ENCODE peak calls at places on chromosomes 12 and 14, in five cellular contexts. D is HepG2, K is GM12878, N is HEK293T, C is H1. J is an unnamed sample.

GRCh38 chr14:99603471-99603933 is 505 bp downstream of the CCDC85C start:
- DNase-seq in D (no peak), K (no peak), N (peak), C (no peak), J (no peak)

GRCh38 chr12:39062266-39062996 is 157.0 kb upstream of the CPNE8 start:
- DNase-seq in D (no peak), K (no peak), N (no peak), C (no peak), J (peak)

GRCh38 chr14:85594217-85594616 is 64.3 kb downstream of the FLRT2 start:
- DNase-seq in D (no peak), K (no peak), N (no peak), C (no peak), J (no peak)

GRCh38 chr14:105980224-105980623 is 453.8 kb downstream of the TMEM121 start:
- DNase-seq in D (no peak), K (no peak), N (no peak), C (no peak), J (no peak)

GRCh38 chr12:104280703-104281458 is 22.7 kb upstream of the EID3 start:
- DNase-seq in D (peak), K (no peak), N (no peak), C (no peak), J (no peak)

GRCh38 chr14:72516936-72517408 is 376.9 kb downstream of the DPF3 start:
- DNase-seq in D (peak), K (peak), N (peak), C (peak), J (peak)

GRCh38 chr12:107760207-107760816 is 625 bp downstream of the PRDM4 start:
- DNase-seq in D (peak), K (no peak), N (peak), C (no peak), J (no peak)

GRCh38 chr12:82994117-82994516 is 307.4 kb downstream of the TMTC2 start:
- DNase-seq in D (no peak), K (no peak), N (no peak), C (no peak), J (no peak)

GRCh38 chr14:95326987-95327386 is 7.3 kb upstream of the CLMN start:
- DNase-seq in D (no peak), K (no peak), N (no peak), C (no peak), J (no peak)

GRCh38 chr12:72433298-72433697 is 161.1 kb downstream of the TRHDE start:
- DNase-seq in D (no peak), K (no peak), N (no peak), C (no peak), J (no peak)

GRCh38 chr12:108638141-108638823 is 4.6 kb upstream of the SELPLG start:
- DNase-seq in D (no peak), K (no peak), N (no peak), C (peak), J (peak)

GRCh38 chr14:93014038-93015023 is 91.4 kb downstream of the CHGA start:
- DNase-seq in D (no peak), K (no peak), N (no peak), C (no peak), J (no peak)

GRCh38 chr12:82314406-82314892 is 43.7 kb downstream of the CCDC59 start:
- DNase-seq in D (peak), K (no peak), N (no peak), C (peak), J (no peak)

GRCh38 chr14:102015045-102015685 is 50.8 kb downstream of the DYNC1H1 start:
- DNase-seq in D (no peak), K (no peak), N (no peak), C (no peak), J (no peak)

GRCh38 chr12:69023840-69024239 is 90.9 kb upstream of the CPM start:
- DNase-seq in D (no peak), K (no peak), N (no peak), C (no peak), J (no peak)

GRCh38 chr14:60805881-60806569 is 71.5 kb downstream of the MNAT1 start:
- DNase-seq in D (no peak), K (no peak), N (no peak), C (no peak), J (no peak)

GRCh38 chr12:92771011-92771410 is 68.2 kb downstream of the PLEKHG7 start:
- DNase-seq in D (no peak), K (no peak), N (no peak), C (no peak), J (no peak)

GRCh38 chr14:54814076-54814475 is 88.5 kb downstream of the GCH1 start:
- DNase-seq in D (no peak), K (no peak), N (no peak), C (no peak), J (no peak)

GRCh38 chr14:102824832-102825231 is 47.6 kb downstream of the TRAF3 start:
- DNase-seq in D (no peak), K (no peak), N (no peak), C (no peak), J (no peak)

DNA sequence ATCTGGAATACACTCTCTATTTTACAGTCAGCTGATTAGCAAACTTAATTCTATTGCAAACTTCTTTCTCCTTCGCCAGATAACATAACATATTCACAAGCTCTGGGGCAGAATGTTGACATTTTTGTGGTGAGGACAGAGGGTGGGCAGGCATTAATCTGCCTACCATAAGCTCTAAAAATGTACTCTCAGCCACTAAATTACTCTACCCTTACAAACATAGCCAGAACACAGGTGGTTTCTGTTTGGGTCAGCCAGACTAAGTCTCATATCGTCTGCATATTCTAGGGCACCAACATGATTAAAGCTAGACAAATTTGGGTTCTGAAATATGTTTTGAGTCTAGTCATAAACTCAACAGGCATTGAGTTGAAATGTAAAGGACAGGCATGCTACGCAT is 90.1 kb downstream of the SLC6A15 start:
- DNase-seq in D (no peak), K (no peak), N (no peak), C (no peak), J (no peak)
- TF ChIP-seq SUZ12 in D (no peak), K (no peak), N (no peak), C (no peak), J (no peak)

DNA sequence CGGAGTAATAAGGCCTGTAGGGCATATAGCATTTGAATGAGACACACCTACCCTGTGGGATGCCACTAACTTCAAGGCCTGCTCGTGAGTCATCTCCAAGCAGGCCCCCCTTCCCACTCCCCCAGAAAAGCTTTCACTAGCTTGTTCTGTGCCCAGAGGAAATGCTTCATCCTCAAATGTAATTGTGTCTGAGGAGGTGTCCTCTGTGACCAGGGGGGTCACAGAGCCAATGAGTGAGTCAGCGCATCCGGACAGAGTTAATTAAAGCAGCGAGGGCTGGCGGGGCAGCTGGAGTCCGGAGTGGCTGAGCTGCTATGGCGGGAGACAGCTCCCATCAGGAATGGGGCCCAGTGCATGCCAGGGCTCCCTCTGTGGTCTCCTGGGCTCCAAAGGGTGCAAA is 27.0 kb upstream of the ESRRB start:
- DNase-seq in D (no peak), K (no peak), N (no peak), C (peak), J (peak)
- TF ChIP-seq SUZ12 in D (no peak), K (no peak), N (no peak), C (no peak), J (no peak)

GRCh38 chr12:19093218-19093617 is 36.3 kb upstream of the PLEKHA5 start:
- DNase-seq in D (no peak), K (no peak), N (no peak), C (no peak), J (no peak)
- TF ChIP-seq SUZ12 in D (no peak), K (no peak), N (no peak), C (no peak), J (no peak)

GRCh38 chr14:91282954-91283645 is 38.6 kb upstream of the GPR68 start:
- DNase-seq in D (no peak), K (no peak), N (no peak), C (no peak), J (no peak)
- TF ChIP-seq SUZ12 in D (no peak), K (no peak), N (no peak), C (no peak), J (no peak)

DNA sequence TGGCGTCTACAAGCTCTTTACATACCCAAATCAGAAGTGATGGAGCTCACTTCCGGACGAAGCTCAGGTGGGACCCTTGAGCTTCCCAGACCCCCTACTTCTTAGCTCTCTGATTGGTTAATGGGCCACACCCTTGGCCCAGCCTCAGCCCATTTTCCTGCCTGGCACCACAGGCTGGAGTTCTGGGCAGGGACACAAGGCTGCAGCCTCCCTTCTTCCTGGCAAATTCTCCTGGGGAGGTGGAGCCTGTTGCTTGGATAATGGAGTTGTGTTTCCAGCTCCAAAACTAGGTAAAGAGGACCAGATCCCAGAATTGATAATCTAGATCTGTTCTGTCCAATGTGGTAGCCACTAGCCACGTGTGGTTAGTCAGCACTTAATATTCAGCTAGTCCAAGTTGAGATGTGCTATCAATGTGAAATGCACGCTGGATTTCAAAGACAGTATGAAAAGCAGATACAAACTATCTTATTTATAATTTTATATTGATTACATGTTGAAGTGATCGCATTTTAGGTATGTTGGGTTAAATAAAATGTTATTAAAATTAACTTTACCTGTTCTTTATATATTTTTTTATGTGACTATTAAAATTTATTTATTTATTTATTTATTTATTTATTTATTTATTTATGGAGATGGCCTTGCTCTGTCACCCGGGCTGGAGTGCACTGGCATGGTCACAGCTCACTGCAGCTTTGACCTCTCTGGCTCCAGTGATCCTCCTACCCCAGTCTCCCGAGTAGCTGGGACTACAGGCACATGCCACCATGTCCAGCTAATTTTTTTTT is 12.6 kb upstream of the FAIM2 start:
- DNase-seq in D (no peak), K (no peak), N (no peak), C (no peak), J (no peak)
- TF ChIP-seq SUZ12 in D (no peak), K (no peak), N (no peak), C (no peak), J (no peak)

J was measured in NT2/D1.